ENCODE peak calls at places on chromosomes 2 and 18, in six cellular contexts. One of them, this sample, is unnamed.

GRCh38 chr2:3151153-3151918 is 226.3 kb downstream of the EIPR1 start:
- DNase-seq in choroid plexus epithelial cell: no peak
- DNase-seq in AG08396: no peak
- DNase-seq in cerebellum: no peak
- DNase-seq in GM10248: no peak
- DNase-seq in germinal center: peak
- DNase-seq in this sample: peak

GRCh38 chr2:114517580-114517979 is 75.1 kb downstream of the DPP10 start:
- DNase-seq in choroid plexus epithelial cell: no peak
- DNase-seq in AG08396: no peak
- DNase-seq in cerebellum: no peak
- DNase-seq in GM10248: no peak
- DNase-seq in germinal center: no peak
- DNase-seq in this sample: no peak

GRCh38 chr18:79911871-79912270 is 39.6 kb downstream of the SLC66A2 start:
- DNase-seq in choroid plexus epithelial cell: no peak
- DNase-seq in AG08396: no peak
- DNase-seq in cerebellum: peak
- DNase-seq in GM10248: no peak
- DNase-seq in germinal center: no peak
- DNase-seq in this sample: no peak

GRCh38 chr2:126935774-126936173 is 37.1 kb downstream of the TEX51 start:
- DNase-seq in choroid plexus epithelial cell: no peak
- DNase-seq in AG08396: no peak
- DNase-seq in cerebellum: no peak
- DNase-seq in GM10248: no peak
- DNase-seq in germinal center: no peak
- DNase-seq in this sample: no peak

GRCh38 chr2:17757321-17757720 is 3.4 kb downstream of the GEN1 start:
- DNase-seq in choroid plexus epithelial cell: peak
- DNase-seq in AG08396: no peak
- DNase-seq in cerebellum: no peak
- DNase-seq in GM10248: no peak
- DNase-seq in germinal center: no peak
- DNase-seq in this sample: no peak

GRCh38 chr18:3806656-3807055 is 356.7 kb downstream of the TGIF1 start:
- DNase-seq in choroid plexus epithelial cell: no peak
- DNase-seq in AG08396: no peak
- DNase-seq in cerebellum: no peak
- DNase-seq in GM10248: no peak
- DNase-seq in germinal center: no peak
- DNase-seq in this sample: no peak

GRCh38 chr2:195480121-195480520 is 176.9 kb upstream of the SLC39A10 start:
- DNase-seq in choroid plexus epithelial cell: no peak
- DNase-seq in AG08396: no peak
- DNase-seq in cerebellum: no peak
- DNase-seq in GM10248: no peak
- DNase-seq in germinal center: no peak
- DNase-seq in this sample: no peak

GRCh38 chr18:35042389-35043066 is 1.3 kb downstream of the MAPRE2 start:
- DNase-seq in choroid plexus epithelial cell: peak
- DNase-seq in AG08396: no peak
- DNase-seq in cerebellum: no peak
- DNase-seq in GM10248: no peak
- DNase-seq in germinal center: peak
- DNase-seq in this sample: peak

GRCh38 chr18:3848316-3848715 is 398.3 kb downstream of the TGIF1 start:
- DNase-seq in choroid plexus epithelial cell: no peak
- DNase-seq in AG08396: no peak
- DNase-seq in cerebellum: no peak
- DNase-seq in GM10248: no peak
- DNase-seq in germinal center: no peak
- DNase-seq in this sample: no peak

GRCh38 chr18:25299426-25299825 is 52.5 kb downstream of the ZNF521 start:
- DNase-seq in choroid plexus epithelial cell: peak
- DNase-seq in AG08396: peak
- DNase-seq in cerebellum: no peak
- DNase-seq in GM10248: no peak
- DNase-seq in germinal center: no peak
- DNase-seq in this sample: no peak

GRCh38 chr2:157236404-157236803 is 21.1 kb upstream of the GALNT5 start:
- DNase-seq in choroid plexus epithelial cell: no peak
- DNase-seq in AG08396: no peak
- DNase-seq in cerebellum: no peak
- DNase-seq in GM10248: no peak
- DNase-seq in germinal center: no peak
- DNase-seq in this sample: no peak

GRCh38 chr2:109209412-109209811 is 80.4 kb downstream of the SH3RF3 start:
- DNase-seq in choroid plexus epithelial cell: peak
- DNase-seq in AG08396: peak
- DNase-seq in cerebellum: no peak
- DNase-seq in GM10248: no peak
- DNase-seq in germinal center: no peak
- DNase-seq in this sample: no peak

GRCh38 chr2:217902281-217903141 is 100.3 kb downstream of the TNS1 start:
- DNase-seq in choroid plexus epithelial cell: peak
- DNase-seq in AG08396: peak
- DNase-seq in cerebellum: no peak
- DNase-seq in GM10248: no peak
- DNase-seq in germinal center: no peak
- DNase-seq in this sample: no peak

GRCh38 chr2:47274054-47274779 is 119.1 kb upstream of the STPG4 start:
- DNase-seq in choroid plexus epithelial cell: peak
- DNase-seq in AG08396: peak
- DNase-seq in cerebellum: no peak
- DNase-seq in GM10248: no peak
- DNase-seq in germinal center: no peak
- DNase-seq in this sample: no peak